ENCODE peak calls at places on chromosomes 16 and 17, in nine cellular contexts. N, K, U, M, W, Q, V, C and E are unnamed samples.

GRCh38 chr16:87404764-87405625 is 12.9 kb downstream of the MAP1LC3B start:
- DNase-seq in W (no peak), M (no peak), V (no peak), Q (no peak), U (no peak), K (no peak), C (no peak), N (no peak), E (no peak)

GRCh38 chr17:1005361-1005946 is 8.5 kb downstream of the TIMM22 start:
- DNase-seq in N (no peak), K (no peak), V (no peak), M (no peak), C (no peak), Q (no peak), U (no peak), W (no peak), E (no peak)

GRCh38 chr16:87965973-87966667 is 14.9 kb downstream of the BANP start:
- DNase-seq in V (no peak), N (no peak), C (no peak), Q (no peak), U (no peak), K (no peak), W (no peak), M (no peak), E (no peak)

GRCh38 chr17:79854080-79854861 is 15.0 kb upstream of the CBX4 start:
- DNase-seq in U (no peak), K (no peak), C (no peak), V (no peak), N (no peak), M (no peak), Q (no peak), W (no peak), E (no peak)

GRCh38 chr17:82449883-82450356 is 632 bp downstream of the CYBC1 start:
- DNase-seq in W (peak), V (peak), N (no peak), M (no peak), K (peak), Q (no peak), U (no peak), C (peak), E (no peak)

GRCh38 chr16:88790312-88791150 is 5.5 kb upstream of the PIEZO1 start:
- DNase-seq in C (no peak), N (peak), U (peak), M (no peak), Q (no peak), V (no peak), K (no peak), W (peak), E (peak)

GRCh38 chr16:79422061-79422460 is 178.5 kb downstream of the MAF start:
- DNase-seq in M (no peak), V (no peak), Q (no peak), W (no peak), N (no peak), U (no peak), K (no peak), C (no peak), E (no peak)

GRCh38 chr17:9645858-9646555 is 690 bp downstream of the USP43 start:
- DNase-seq in V (peak), C (no peak), W (peak), Q (no peak), M (peak), N (peak), K (peak), U (peak), E (peak)

GRCh38 chr17:42403150-42403549 is 14.9 kb upstream of the STAT3 start:
- DNase-seq in M (no peak), K (no peak), C (no peak), V (peak), Q (no peak), N (no peak), W (peak), U (peak), E (no peak)

GRCh38 chr16:76527244-76527643 is 250.0 kb downstream of the CNTNAP4 start:
- DNase-seq in N (no peak), C (no peak), M (no peak), K (no peak), W (no peak), U (no peak), Q (no peak), V (no peak), E (no peak)

GRCh38 chr17:19707728-19708221 is 8.6 kb downstream of the SLC47A2 start:
- DNase-seq in W (no peak), Q (no peak), N (no peak), U (no peak), M (no peak), C (no peak), K (no peak), V (no peak), E (no peak)

GRCh38 chr17:77300016-77300686 is 159.4 kb downstream of the SEC14L1 start:
- DNase-seq in Q (no peak), W (no peak), M (no peak), V (no peak), C (no peak), K (no peak), U (no peak), N (no peak), E (no peak)

GRCh38 chr17:42979511-42980273 is at the start of gene PTGES3L:
- DNase-seq in K (no peak), V (peak), M (peak), C (no peak), Q (no peak), W (peak), N (peak), U (peak), E (peak)

GRCh38 chr16:3171181-3171854 is 16.7 kb upstream of the OR1F1 start:
- DNase-seq in C (no peak), V (peak), Q (no peak), U (no peak), M (no peak), N (no peak), W (peak), K (no peak), E (no peak)